ENCODE peak calls at places on chromosomes 5 and 9, in seven cellular contexts. Y is CD8-positive, alpha-beta memory T cell; W is endothelial cell of umbilical vein; P is ovary; U is DND-41; A is effector memory CD4-positive, alpha-beta T cell; V is heart left ventricle. N is an unnamed sample.

GRCh38 chr5:139788294-139788875 is 7.2 kb upstream of the PSD2 start:
- DNase-seq in Y (no peak), W (no peak), P (peak), U (no peak), A (no peak), V (no peak), N (no peak)

GRCh38 chr5:134466241-134467069 is 54.8 kb upstream of the CDKN2AIPNL start:
- DNase-seq in Y (peak), W (peak), P (peak), U (peak), A (no peak), V (peak), N (peak)

GRCh38 chr5:140677947-140678346 is 4.6 kb upstream of the DND1 start:
- DNase-seq in Y (no peak), W (no peak), P (no peak), U (no peak), A (no peak), V (no peak), N (no peak)

GRCh38 chr5:39072915-39073758 is 1.1 kb downstream of the RICTOR start:
- DNase-seq in Y (peak), W (peak), P (peak), U (peak), A (peak), V (peak), N (peak)

GRCh38 chr5:95853490-95853889 is 31.0 kb upstream of the GLRX start:
- DNase-seq in Y (no peak), W (no peak), P (no peak), U (no peak), A (no peak), V (no peak), N (no peak)

GRCh38 chr5:109645591-109646236 is 44.0 kb upstream of the MAN2A1 start:
- DNase-seq in Y (no peak), W (no peak), P (no peak), U (no peak), A (no peak), V (no peak), N (no peak)

GRCh38 chr9:134738869-134739659 is 97.5 kb downstream of the COL5A1 start:
- DNase-seq in Y (peak), W (peak), P (peak), U (peak), A (no peak), V (peak), N (peak)

GRCh38 chr9:38662763-38663593 is 42.6 kb upstream of the ANKRD18A start:
- DNase-seq in Y (no peak), W (no peak), P (no peak), U (no peak), A (no peak), V (no peak), N (no peak)

GRCh38 chr5:77156379-77156778 is 54.1 kb upstream of the PDE8B start:
- DNase-seq in Y (no peak), W (no peak), P (no peak), U (no peak), A (no peak), V (no peak), N (peak)
- H3K27ac ChIP-seq in Y (no peak), W (no peak), P (no peak), U (no peak), A (no peak), V (no peak), N (no peak)

DNA sequence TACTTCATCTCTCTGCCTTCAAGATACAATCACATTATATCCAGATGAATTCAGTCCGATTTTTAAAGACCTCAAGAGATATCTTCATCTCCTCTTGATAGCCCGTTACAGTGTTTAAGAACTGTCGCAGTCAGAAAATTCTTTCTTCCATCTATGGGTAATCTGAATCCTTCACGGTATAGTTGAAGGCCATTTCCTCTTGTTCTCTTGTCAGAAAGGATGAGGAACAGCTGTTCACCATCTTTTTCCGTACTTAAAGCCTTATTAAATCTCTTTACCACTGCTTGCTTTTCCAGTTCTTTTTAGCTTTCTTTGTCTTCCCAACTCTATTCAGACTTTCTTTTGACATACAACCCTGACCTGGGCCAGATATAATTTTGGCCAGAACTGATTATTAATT is 121.8 kb downstream of the XRCC4 start:
- DNase-seq in Y (no peak), W (no peak), P (no peak), U (no peak), A (no peak), V (no peak), N (no peak)
- H3K27ac ChIP-seq in Y (no peak), W (no peak), P (no peak), U (no peak), A (no peak), V (no peak), N (no peak)

DNA sequence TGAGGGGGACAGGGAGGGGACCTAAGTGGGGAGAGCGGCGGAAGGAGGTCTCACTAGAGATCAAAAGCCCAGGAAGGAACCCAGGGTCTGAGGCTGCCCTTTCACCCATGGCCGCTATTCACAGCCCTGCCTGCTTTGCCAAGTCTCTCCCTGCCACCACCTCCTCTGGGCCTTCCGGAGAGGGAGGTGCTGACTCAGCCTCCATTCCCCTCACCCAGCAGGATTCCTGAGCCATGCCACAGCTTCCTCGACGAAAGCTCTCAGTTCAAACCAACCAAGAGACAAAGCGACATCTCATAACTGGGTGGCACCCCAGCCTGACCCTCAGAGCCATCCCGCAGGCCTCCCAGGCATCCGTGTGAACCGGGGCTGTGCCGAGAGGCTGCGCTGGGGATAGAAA is 36.7 kb downstream of the PAX5 start:
- DNase-seq in Y (no peak), W (no peak), P (no peak), U (no peak), A (no peak), V (no peak), N (no peak)
- H3K27ac ChIP-seq in Y (no peak), W (no peak), P (no peak), U (no peak), A (no peak), V (no peak), N (no peak)

GRCh38 chr9:111914749-111915424 is 18.3 kb downstream of the UGCG start:
- DNase-seq in Y (no peak), W (peak), P (no peak), U (no peak), A (no peak), V (no peak), N (no peak)

GRCh38 chr9:111913159-111913558 is 16.5 kb downstream of the UGCG start:
- DNase-seq in Y (no peak), W (no peak), P (no peak), U (no peak), A (no peak), V (no peak), N (no peak)

GRCh38 chr9:111917201-111917600 is 20.6 kb downstream of the UGCG start:
- DNase-seq in Y (no peak), W (no peak), P (no peak), U (no peak), A (no peak), V (no peak), N (no peak)

GRCh38 chr9:111916234-111916645 is 19.6 kb downstream of the UGCG start:
- DNase-seq in Y (no peak), W (no peak), P (no peak), U (no peak), A (no peak), V (no peak), N (peak)

GRCh38 chr9:111915425-111915758 is 18.8 kb downstream of the UGCG start:
- DNase-seq in Y (no peak), W (no peak), P (no peak), U (no peak), A (no peak), V (no peak), N (no peak)
- H3K27ac ChIP-seq in Y (no peak), W (no peak), P (no peak), U (no peak), A (no peak), V (no peak), N (no peak)